ENCODE peak calls at places on chromosomes 7 and 10, in seven cellular contexts. P is upper lobe of left lung, X is cardiac muscle cell, D is ovary, U is aorta, H is heart right ventricle, T is fibroblast of lung. K is an unnamed sample.

GRCh38 chr10:133336131-133337078 is at the start of gene CALY:
- DNase-seq in P (peak), X (peak), D (no peak), U (no peak), H (no peak), T (no peak), K (no peak)

GRCh38 chr7:54833021-54833467 is 74.0 kb upstream of the SEC61G start:
- DNase-seq in P (no peak), X (no peak), D (no peak), U (peak), H (no peak), T (peak), K (no peak)

GRCh38 chr10:10892290-10892875 is 125.3 kb upstream of the CELF2 start:
- DNase-seq in P (no peak), X (no peak), D (no peak), U (no peak), H (peak), T (peak), K (no peak)

GRCh38 chr10:103640436-103641181 is 147.1 kb downstream of the NEURL1 start:
- DNase-seq in P (no peak), X (no peak), D (peak), U (no peak), H (no peak), T (peak), K (no peak)

GRCh38 chr7:44581426-44581906 is 565 bp downstream of the TMED4 start:
- DNase-seq in P (peak), X (no peak), D (no peak), U (no peak), H (peak), T (peak), K (no peak)

GRCh38 chr7:104627516-104627915 is 299.1 kb downstream of the LHFPL3 start:
- DNase-seq in P (no peak), X (peak), D (no peak), U (no peak), H (no peak), T (peak), K (no peak)

GRCh38 chr7:79051915-79052314 is 401.6 kb downstream of the MAGI2 start:
- DNase-seq in P (no peak), X (no peak), D (no peak), U (no peak), H (no peak), T (no peak), K (no peak)

GRCh38 chr10:59104186-59104585 is 72.3 kb upstream of the PHYHIPL start:
- DNase-seq in P (no peak), X (no peak), D (no peak), U (no peak), H (no peak), T (no peak), K (no peak)

GRCh38 chr7:100191775-100192174 is 14.1 kb downstream of the STAG3 start:
- DNase-seq in P (no peak), X (no peak), D (no peak), U (no peak), H (no peak), T (peak), K (no peak)

GRCh38 chr7:12323415-12323814 is 80.2 kb downstream of the VWDE start:
- DNase-seq in P (no peak), X (no peak), D (no peak), U (no peak), H (no peak), T (no peak), K (no peak)

GRCh38 chr7:26645126-26645525 is 219.3 kb downstream of the SKAP2 start:
- DNase-seq in P (no peak), X (peak), D (no peak), U (no peak), H (no peak), T (no peak), K (no peak)

GRCh38 chr7:83648464-83649241 is at the start of gene SEMA3E:
- DNase-seq in P (peak), X (peak), D (no peak), U (no peak), H (no peak), T (peak), K (peak)

GRCh38 chr7:39838326-39838725 is 111.7 kb upstream of the CDK13 start:
- DNase-seq in P (no peak), X (no peak), D (peak), U (no peak), H (peak), T (peak), K (no peak)

GRCh38 chr7:7416031-7416968 is 119.4 kb downstream of the COL28A1 start:
- DNase-seq in P (peak), X (no peak), D (no peak), U (no peak), H (no peak), T (peak), K (no peak)
- H3K27ac ChIP-seq in P (no peak), X (no peak), D (no peak), U (no peak), H (no peak), T (no peak), K (no peak)

GRCh38 chr10:79146611-79147130 is 77.9 kb downstream of the ZMIZ1 start:
- DNase-seq in P (peak), X (no peak), D (peak), U (peak), H (peak), T (no peak), K (no peak)
- H3K27ac ChIP-seq in P (peak), X (peak), D (peak), U (peak), H (peak), T (peak), K (peak)

DNA sequence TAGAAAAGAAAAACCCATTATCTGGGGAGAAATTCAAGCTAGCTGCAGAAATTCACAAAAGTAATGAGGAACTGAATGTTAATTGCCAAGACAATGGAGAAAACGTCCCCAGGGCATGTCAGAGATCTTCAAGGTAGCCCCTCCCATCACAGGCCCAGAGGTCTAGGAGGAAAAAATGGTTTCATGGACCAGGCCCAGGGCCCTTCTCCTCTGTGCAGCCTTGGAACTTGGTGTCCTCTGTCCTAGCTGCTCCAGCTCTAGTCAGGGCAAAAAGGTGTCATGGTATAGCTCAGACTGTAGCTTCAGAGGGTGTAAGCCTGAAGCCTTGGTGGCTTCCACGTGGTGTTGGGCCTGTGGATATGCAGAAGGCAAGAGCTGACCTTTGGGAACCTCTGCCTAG is 411.8 kb downstream of the ADRA2A start:
- DNase-seq in P (no peak), X (no peak), D (no peak), U (no peak), H (no peak), T (no peak), K (no peak)
- H3K27ac ChIP-seq in P (no peak), X (no peak), D (no peak), U (no peak), H (no peak), T (no peak), K (no peak)

GRCh38 chr10:21401196-21401595 is 124.3 kb downstream of the SKIDA1 start:
- DNase-seq in P (no peak), X (no peak), D (no peak), U (no peak), H (no peak), T (peak), K (no peak)

GRCh38 chr10:21402606-21403083 is 122.8 kb downstream of the SKIDA1 start:
- DNase-seq in P (no peak), X (no peak), D (no peak), U (no peak), H (peak), T (peak), K (peak)

GRCh38 chr10:21403256-21404015 is 122.0 kb downstream of the SKIDA1 start:
- DNase-seq in P (no peak), X (no peak), D (no peak), U (no peak), H (no peak), T (no peak), K (peak)

GRCh38 chr10:21406595-21407218 is 118.8 kb downstream of the SKIDA1 start:
- DNase-seq in P (no peak), X (no peak), D (no peak), U (no peak), H (peak), T (peak), K (no peak)

DNA sequence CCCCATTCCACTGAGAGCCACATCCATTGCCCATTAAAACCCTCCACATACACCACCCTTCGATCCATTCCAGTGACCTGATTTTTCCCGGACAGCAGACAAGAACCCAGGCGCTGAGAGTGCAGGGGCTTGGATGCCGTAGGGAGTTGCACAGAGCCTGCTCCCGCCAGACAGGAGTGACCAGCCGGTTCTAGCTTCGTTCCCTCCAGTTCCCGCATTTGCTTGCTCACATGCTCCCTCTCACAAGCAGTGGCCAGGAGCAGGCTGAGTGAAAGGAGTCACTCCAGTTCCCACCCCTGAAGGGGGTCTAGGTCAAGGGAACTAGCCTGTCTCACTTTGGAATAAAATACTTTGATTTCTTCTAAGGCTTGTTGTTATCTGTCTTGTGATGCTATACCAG is 119.5 kb downstream of the SKIDA1 start:
- DNase-seq in P (no peak), X (no peak), D (no peak), U (no peak), H (no peak), T (no peak), K (no peak)
- H3K27ac ChIP-seq in P (no peak), X (no peak), D (no peak), U (no peak), H (no peak), T (no peak), K (no peak)

DNA sequence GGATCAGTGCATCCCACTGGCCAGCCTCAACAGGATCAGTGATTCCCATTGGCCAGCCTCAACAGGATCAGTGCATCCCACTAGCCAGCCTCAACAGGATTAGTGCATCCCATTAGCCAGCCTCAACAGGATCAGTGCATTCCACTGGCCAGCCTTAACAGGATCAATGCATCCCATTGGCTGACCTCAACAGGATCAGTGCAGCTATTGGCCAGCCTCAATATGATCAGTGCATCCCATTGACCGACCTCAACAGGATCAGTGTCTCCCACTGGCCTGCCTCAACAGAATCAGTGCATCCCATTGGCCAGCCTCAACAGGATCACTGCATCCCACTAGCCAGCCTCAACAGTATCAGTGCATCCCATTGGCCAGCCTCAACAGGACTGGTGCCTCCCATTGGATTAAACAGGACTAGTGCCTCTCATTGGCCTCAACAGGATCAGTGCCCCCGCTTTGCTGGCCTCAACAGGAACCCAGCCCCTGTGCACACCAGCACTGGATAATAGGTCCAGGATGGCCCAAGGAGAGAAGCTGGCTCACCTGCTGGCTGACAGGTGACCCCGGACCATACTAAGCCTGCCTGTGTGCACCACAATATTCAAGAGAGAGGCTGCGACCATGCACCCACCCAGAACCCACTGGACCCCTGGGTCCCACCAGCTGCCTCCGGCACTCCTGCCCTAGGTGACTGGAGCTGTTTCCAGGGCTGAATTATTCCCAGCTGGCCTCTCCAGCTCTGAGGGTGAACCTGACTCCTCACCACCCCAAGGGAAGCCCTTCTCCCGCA is 59.9 kb downstream of the PDGFA start:
- DNase-seq in P (peak), X (no peak), D (no peak), U (peak), H (no peak), T (no peak), K (no peak)
- H3K27ac ChIP-seq in P (no peak), X (no peak), D (no peak), U (peak), H (no peak), T (no peak), K (no peak)